ENCODE peak calls at places on chromosomes 1 and 21, in eight cellular contexts. One of them, this sample, is unnamed. For H3K4me1, the result is how much of the 10 kb centered on the place peaks cover.

GRCh38 chr21:27704567-27705166 is 737.8 kb upstream of the ADAMTS5 start:
- DNase-seq in hepatocyte: no peak
- DNase-seq in ovary: no peak
- DNase-seq in heart left ventricle: no peak
- DNase-seq in CD8-positive, alpha-beta T cell: no peak
- DNase-seq in cardiac muscle cell: no peak
- DNase-seq in Panc1: no peak
- DNase-seq in A549: no peak
- DNase-seq in this sample: peak

GRCh38 chr1:218878369-218878768 is 295.3 kb upstream of the LYPLAL1 start:
- DNase-seq in hepatocyte: no peak
- DNase-seq in heart left ventricle: no peak
- DNase-seq in Panc1: no peak
- DNase-seq in CD8-positive, alpha-beta T cell: no peak
- DNase-seq in ovary: no peak
- DNase-seq in cardiac muscle cell: peak
- DNase-seq in A549: peak
- DNase-seq in this sample: no peak

GRCh38 chr1:109926662-109927300 is 16.1 kb downstream of the CSF1 start:
- DNase-seq in hepatocyte: no peak
- DNase-seq in cardiac muscle cell: peak
- DNase-seq in CD8-positive, alpha-beta T cell: no peak
- DNase-seq in heart left ventricle: peak
- DNase-seq in A549: no peak
- DNase-seq in ovary: no peak
- DNase-seq in Panc1: no peak
- DNase-seq in this sample: no peak

GRCh38 chr1:161840363-161840762 is 74.2 kb downstream of the ATF6 start:
- DNase-seq in cardiac muscle cell: no peak
- DNase-seq in Panc1: no peak
- DNase-seq in A549: no peak
- DNase-seq in ovary: no peak
- DNase-seq in hepatocyte: no peak
- DNase-seq in heart left ventricle: no peak
- DNase-seq in CD8-positive, alpha-beta T cell: no peak
- DNase-seq in this sample: no peak

GRCh38 chr1:185559684-185560310 is 174.4 kb upstream of the HMCN1 start:
- DNase-seq in ovary: no peak
- DNase-seq in hepatocyte: peak
- DNase-seq in CD8-positive, alpha-beta T cell: peak
- DNase-seq in Panc1: no peak
- DNase-seq in heart left ventricle: peak
- DNase-seq in cardiac muscle cell: peak
- DNase-seq in A549: peak
- DNase-seq in this sample: peak

GRCh38 chr1:207020709-207021107 is 11.8 kb downstream of the C1orf116 start:
- DNase-seq in A549: no peak
- DNase-seq in Panc1: no peak
- DNase-seq in cardiac muscle cell: peak
- DNase-seq in heart left ventricle: no peak
- DNase-seq in hepatocyte: no peak
- DNase-seq in ovary: no peak
- DNase-seq in CD8-positive, alpha-beta T cell: no peak
- DNase-seq in this sample: no peak

GRCh38 chr1:115874497-115874896 is 33.6 kb upstream of the NHLH2 start:
- DNase-seq in hepatocyte: no peak
- DNase-seq in Panc1: no peak
- DNase-seq in heart left ventricle: no peak
- DNase-seq in ovary: no peak
- DNase-seq in CD8-positive, alpha-beta T cell: no peak
- DNase-seq in A549: no peak
- DNase-seq in cardiac muscle cell: no peak
- DNase-seq in this sample: no peak

GRCh38 chr1:182588460-182589396 is at the start of gene RNASEL:
- DNase-seq in hepatocyte: peak
- DNase-seq in Panc1: no peak
- DNase-seq in heart left ventricle: peak
- DNase-seq in ovary: peak
- DNase-seq in A549: peak
- DNase-seq in cardiac muscle cell: peak
- DNase-seq in CD8-positive, alpha-beta T cell: peak
- DNase-seq in this sample: peak

GRCh38 chr1:212401838-212402582 is 12.7 kb downstream of the PACC1 start:
- DNase-seq in Panc1: no peak
- DNase-seq in ovary: no peak
- DNase-seq in heart left ventricle: no peak
- DNase-seq in hepatocyte: no peak
- DNase-seq in cardiac muscle cell: peak
- DNase-seq in A549: peak
- DNase-seq in CD8-positive, alpha-beta T cell: no peak
- DNase-seq in this sample: no peak

GRCh38 chr1:203274603-203275381 is 30.5 kb upstream of the BTG2 start:
- DNase-seq in cardiac muscle cell: no peak
- DNase-seq in ovary: peak
- DNase-seq in CD8-positive, alpha-beta T cell: no peak
- DNase-seq in Panc1: no peak
- DNase-seq in heart left ventricle: peak
- DNase-seq in A549: no peak
- DNase-seq in hepatocyte: peak
- DNase-seq in this sample: no peak

GRCh38 chr1:112445591-112445990 is 49.6 kb downstream of the CTTNBP2NL start:
- DNase-seq in A549: no peak
- DNase-seq in CD8-positive, alpha-beta T cell: no peak
- DNase-seq in Panc1: no peak
- DNase-seq in cardiac muscle cell: no peak
- DNase-seq in ovary: no peak
- DNase-seq in heart left ventricle: no peak
- DNase-seq in hepatocyte: no peak
- DNase-seq in this sample: no peak

GRCh38 chr1:27117733-27118439 is 37.0 kb downstream of the SLC9A1 start:
- DNase-seq in ovary: no peak
- DNase-seq in A549: no peak
- DNase-seq in heart left ventricle: no peak
- DNase-seq in Panc1: no peak
- DNase-seq in hepatocyte: no peak
- DNase-seq in cardiac muscle cell: no peak
- DNase-seq in CD8-positive, alpha-beta T cell: no peak
- DNase-seq in this sample: peak

GRCh38 chr1:157369808-157370521 is 182.3 kb downstream of the FCRL5 start:
- DNase-seq in A549: peak
- DNase-seq in hepatocyte: peak
- DNase-seq in CD8-positive, alpha-beta T cell: peak
- DNase-seq in Panc1: peak
- DNase-seq in cardiac muscle cell: peak
- DNase-seq in heart left ventricle: no peak
- DNase-seq in ovary: no peak
- DNase-seq in this sample: peak

GRCh38 chr1:10665226-10665625 is 131.2 kb downstream of the CASZ1 start:
- DNase-seq in Panc1: no peak
- DNase-seq in hepatocyte: no peak
- DNase-seq in CD8-positive, alpha-beta T cell: no peak
- DNase-seq in cardiac muscle cell: no peak
- DNase-seq in A549: no peak
- DNase-seq in heart left ventricle: no peak
- DNase-seq in ovary: no peak
- DNase-seq in this sample: no peak

GRCh38 chr1:10662824-10663667 is 133.4 kb downstream of the CASZ1 start:
- DNase-seq in ovary: no peak
- DNase-seq in Panc1: no peak
- DNase-seq in cardiac muscle cell: no peak
- DNase-seq in CD8-positive, alpha-beta T cell: no peak
- DNase-seq in heart left ventricle: no peak
- DNase-seq in hepatocyte: no peak
- DNase-seq in A549: no peak
- DNase-seq in this sample: no peak

GRCh38 chr1:10665930-10666850 is 130.3 kb downstream of the CASZ1 start:
- DNase-seq in heart left ventricle: peak
- DNase-seq in CD8-positive, alpha-beta T cell: no peak
- DNase-seq in hepatocyte: no peak
- DNase-seq in A549: no peak
- DNase-seq in cardiac muscle cell: no peak
- DNase-seq in Panc1: no peak
- DNase-seq in ovary: no peak
- DNase-seq in this sample: no peak

GRCh38 chr1:10663668-10664035 is 132.8 kb downstream of the CASZ1 start:
- DNase-seq in cardiac muscle cell: peak
- DNase-seq in ovary: peak
- DNase-seq in Panc1: no peak
- DNase-seq in heart left ventricle: peak
- DNase-seq in A549: no peak
- DNase-seq in hepatocyte: peak
- DNase-seq in CD8-positive, alpha-beta T cell: no peak
- DNase-seq in this sample: no peak

DNA sequence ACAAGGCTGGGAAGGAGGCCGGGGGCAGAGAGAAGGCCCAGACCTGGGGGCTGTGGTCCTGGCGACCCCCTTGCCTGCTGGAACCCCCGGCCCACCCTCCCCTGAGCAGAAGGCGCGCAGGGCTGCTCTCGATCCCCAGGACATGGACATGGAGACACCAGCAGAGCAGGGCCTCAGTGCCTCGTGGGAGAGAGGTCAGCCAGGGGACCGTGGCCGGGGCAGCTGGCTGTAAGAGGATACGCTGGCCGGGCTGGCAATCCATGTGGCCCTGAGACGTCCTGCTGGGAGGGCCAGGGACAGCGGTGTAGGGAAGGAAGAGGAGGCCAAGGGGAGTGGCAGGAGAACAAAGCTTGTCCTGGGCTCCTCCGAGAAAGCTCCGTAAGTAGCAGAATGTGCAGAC is 132.2 kb downstream of the CASZ1 start:
- DNase-seq in Panc1: no peak
- DNase-seq in hepatocyte: no peak
- DNase-seq in cardiac muscle cell: no peak
- DNase-seq in A549: no peak
- DNase-seq in heart left ventricle: no peak
- DNase-seq in CD8-positive, alpha-beta T cell: no peak
- DNase-seq in ovary: no peak
- DNase-seq in this sample: no peak
- H3K4me1 ChIP-seq in Panc1: under half
- H3K4me1 ChIP-seq in hepatocyte: under half
- H3K4me1 ChIP-seq in cardiac muscle cell: under half
- H3K4me1 ChIP-seq in A549: under half
- H3K4me1 ChIP-seq in heart left ventricle: half or more
- H3K4me1 ChIP-seq in CD8-positive, alpha-beta T cell: under half
- H3K4me1 ChIP-seq in ovary: under half
- H3K4me1 ChIP-seq in this sample: under half

GRCh38 chr1:22710688-22711024 is at the start of gene EPHB2:
- DNase-seq in A549: no peak
- DNase-seq in ovary: no peak
- DNase-seq in heart left ventricle: peak
- DNase-seq in cardiac muscle cell: no peak
- DNase-seq in CD8-positive, alpha-beta T cell: no peak
- DNase-seq in Panc1: no peak
- DNase-seq in hepatocyte: peak
- DNase-seq in this sample: peak
- H3K4me3 ChIP-seq in A549: peak
- H3K4me3 ChIP-seq in ovary: peak
- H3K4me3 ChIP-seq in heart left ventricle: peak
- H3K4me3 ChIP-seq in cardiac muscle cell: peak
- H3K4me3 ChIP-seq in CD8-positive, alpha-beta T cell: no peak
- H3K4me3 ChIP-seq in Panc1: peak
- H3K4me3 ChIP-seq in hepatocyte: peak
- H3K4me3 ChIP-seq in this sample: peak

DNA sequence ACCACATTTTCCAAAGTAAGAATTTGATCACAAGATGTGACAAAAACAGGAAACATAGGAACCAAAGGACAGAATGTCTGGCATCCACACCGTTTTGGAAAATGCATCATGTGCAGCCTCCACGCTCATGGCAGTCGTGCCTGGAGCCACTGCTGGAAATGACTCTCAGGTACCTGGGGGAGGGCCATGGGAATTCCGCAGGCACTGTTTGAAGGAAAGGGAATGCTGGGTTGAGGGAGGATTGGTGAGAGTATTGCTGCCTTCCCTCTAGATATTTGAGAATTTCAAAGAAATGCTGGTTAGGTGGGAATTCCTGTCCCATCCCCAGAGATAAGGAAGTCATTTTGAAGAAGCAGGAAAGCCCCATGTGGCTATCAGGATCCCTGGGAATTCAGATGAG is 10.8 kb downstream of the SLAMF1 start:
- DNase-seq in A549: no peak
- DNase-seq in CD8-positive, alpha-beta T cell: no peak
- DNase-seq in Panc1: no peak
- DNase-seq in heart left ventricle: no peak
- DNase-seq in hepatocyte: no peak
- DNase-seq in ovary: no peak
- DNase-seq in cardiac muscle cell: no peak
- DNase-seq in this sample: no peak
- H3K27ac ChIP-seq in A549: no peak
- H3K27ac ChIP-seq in CD8-positive, alpha-beta T cell: no peak
- H3K27ac ChIP-seq in Panc1: no peak
- H3K27ac ChIP-seq in heart left ventricle: no peak
- H3K27ac ChIP-seq in hepatocyte: no peak
- H3K27ac ChIP-seq in ovary: no peak
- H3K27ac ChIP-seq in cardiac muscle cell: no peak
- H3K27ac ChIP-seq in this sample: no peak

DNA sequence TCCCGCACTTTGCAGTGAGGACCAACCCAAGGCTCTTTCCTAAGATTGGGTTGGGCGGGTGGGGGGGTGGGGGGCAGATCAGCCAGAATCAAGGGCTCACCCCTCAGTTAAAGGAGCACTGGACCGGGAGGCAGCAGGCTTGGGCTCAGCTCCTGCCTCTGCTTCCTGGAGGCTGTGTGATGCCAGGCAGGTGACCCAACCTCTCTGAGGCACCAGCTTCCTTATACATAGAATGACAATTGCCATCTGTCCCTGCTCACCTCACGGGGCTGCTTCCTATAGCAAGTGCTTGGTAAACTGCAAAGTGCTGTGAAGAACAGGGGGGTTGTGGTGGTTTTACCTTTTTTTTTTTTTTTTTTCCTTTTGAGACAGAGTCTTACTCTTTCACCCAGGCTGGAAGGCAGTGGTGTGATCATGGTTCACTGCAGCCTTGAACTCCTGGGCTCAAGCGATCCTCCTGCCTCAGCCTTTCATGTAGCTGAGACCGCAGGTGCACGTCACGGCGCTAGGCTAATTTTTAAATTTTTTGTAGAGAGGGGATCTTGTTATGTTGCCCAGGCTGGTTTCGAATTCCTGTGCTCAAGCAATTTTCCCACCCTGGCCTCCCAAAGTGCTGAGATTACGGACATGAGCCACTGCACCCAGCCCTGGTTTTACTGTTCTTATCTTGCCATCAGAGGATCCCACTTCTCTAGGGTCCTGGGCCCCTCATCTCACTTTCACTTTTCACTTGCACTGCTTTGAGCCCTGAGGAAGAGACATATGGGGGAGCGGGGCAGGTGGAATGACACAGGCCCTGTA is 11.5 kb downstream of the KCNQ4 start:
- DNase-seq in A549: no peak
- DNase-seq in Panc1: no peak
- DNase-seq in CD8-positive, alpha-beta T cell: no peak
- DNase-seq in cardiac muscle cell: no peak
- DNase-seq in hepatocyte: no peak
- DNase-seq in ovary: no peak
- DNase-seq in heart left ventricle: no peak
- DNase-seq in this sample: no peak
- H3K4me1 ChIP-seq in A549: under half
- H3K4me1 ChIP-seq in Panc1: under half
- H3K4me1 ChIP-seq in CD8-positive, alpha-beta T cell: under half
- H3K4me1 ChIP-seq in cardiac muscle cell: under half
- H3K4me1 ChIP-seq in hepatocyte: under half
- H3K4me1 ChIP-seq in ovary: under half
- H3K4me1 ChIP-seq in heart left ventricle: under half
- H3K4me1 ChIP-seq in this sample: under half

This sample was measured in small intestine.